ENCODE peak calls at places on chromosomes 13 and 19, in ten cellular contexts. Y, V, O, Q, U, B, Z, E, H and C are unnamed samples.

GRCh38 chr13:105603283-105603682 is 932.2 kb downstream of the EFNB2 start:
- DNase-seq in Y (no peak), V (no peak), O (no peak), Q (no peak), U (no peak), B (no peak), Z (no peak), E (no peak), H (no peak), C (no peak)

GRCh38 chr13:46666727-46667456 is 113.9 kb downstream of the LRCH1 start:
- DNase-seq in Y (no peak), V (no peak), O (no peak), Q (no peak), U (no peak), B (no peak), Z (no peak), E (no peak), H (no peak), C (no peak)

GRCh38 chr13:27403727-27404385 is 20.6 kb upstream of the GTF3A start:
- DNase-seq in Y (no peak), V (no peak), O (peak), Q (no peak), U (no peak), B (no peak), Z (no peak), E (no peak), H (no peak), C (no peak)

GRCh38 chr13:48583859-48584311 is 51.0 kb upstream of the RCBTB2 start:
- DNase-seq in Y (no peak), V (no peak), O (no peak), Q (no peak), U (no peak), B (no peak), Z (no peak), E (no peak), H (no peak), C (no peak)

GRCh38 chr13:28494537-28494860 is 429 bp downstream of the FLT1 start:
- DNase-seq in Y (no peak), V (peak), O (no peak), Q (no peak), U (no peak), B (no peak), Z (peak), E (peak), H (no peak), C (no peak)

GRCh38 chr13:29800687-29801086 is 49.7 kb downstream of the UBL3 start:
- DNase-seq in Y (no peak), V (no peak), O (no peak), Q (no peak), U (no peak), B (no peak), Z (no peak), E (no peak), H (no peak), C (no peak)

GRCh38 chr13:35723061-35723461 is 246.6 kb upstream of the MAB21L1 start:
- DNase-seq in Y (no peak), V (peak), O (no peak), Q (peak), U (no peak), B (peak), Z (no peak), E (peak), H (no peak), C (no peak)

GRCh38 chr13:44406617-44407016 is 33.0 kb downstream of the SERP2 start:
- DNase-seq in Y (no peak), V (no peak), O (no peak), Q (no peak), U (no peak), B (no peak), Z (no peak), E (no peak), H (no peak), C (no peak)

GRCh38 chr19:11166281-11167142 is 10.9 kb upstream of the SPC24 start:
- DNase-seq in Y (no peak), V (peak), O (no peak), Q (no peak), U (no peak), B (peak), Z (no peak), E (no peak), H (no peak), C (no peak)

GRCh38 chr19:12052057-12052570 is 647 bp downstream of the ZNF878 start:
- DNase-seq in Y (no peak), V (peak), O (no peak), Q (peak), U (peak), B (no peak), Z (no peak), E (no peak), H (no peak), C (no peak)

GRCh38 chr13:64928704-64929499 is 2301.2 kb downstream of the PCDH9 start:
- DNase-seq in Y (no peak), V (peak), O (no peak), Q (peak), U (no peak), B (no peak), Z (no peak), E (peak), H (no peak), C (no peak)

GRCh38 chr19:17966497-17967257 is at the start of gene KCNN1:
- DNase-seq in Y (no peak), V (no peak), O (no peak), Q (no peak), U (peak), B (no peak), Z (no peak), E (no peak), H (no peak), C (no peak)

GRCh38 chr13:95628488-95628887 is 16.0 kb downstream of the DZIP1 start:
- DNase-seq in Y (no peak), V (no peak), O (no peak), Q (no peak), U (no peak), B (no peak), Z (no peak), E (no peak), H (no peak), C (no peak)

GRCh38 chr19:38740252-38740592 is 4.1 kb downstream of the CAPN12 start:
- DNase-seq in Y (no peak), V (no peak), O (no peak), Q (no peak), U (no peak), B (no peak), Z (no peak), E (no peak), H (no peak), C (no peak)

GRCh38 chr19:15525291-15525690 is 17.0 kb downstream of the CYP4F22 start:
- DNase-seq in Y (no peak), V (no peak), O (no peak), Q (no peak), U (no peak), B (no peak), Z (no peak), E (no peak), H (no peak), C (no peak)

GRCh38 chr19:58571575-58571947 is 1.6 kb downstream of the MZF1 start:
- DNase-seq in Y (no peak), V (no peak), O (peak), Q (no peak), U (no peak), B (no peak), Z (no peak), E (no peak), H (no peak), C (no peak)

GRCh38 chr13:51785592-51786424 is 18.2 kb downstream of the DHRS12 start:
- DNase-seq in Y (peak), V (peak), O (peak), Q (peak), U (no peak), B (peak), Z (no peak), E (peak), H (no peak), C (no peak)

GRCh38 chr13:32142956-32143375 is 111.4 kb downstream of the FRY start:
- DNase-seq in Y (no peak), V (peak), O (no peak), Q (peak), U (peak), B (no peak), Z (no peak), E (peak), H (no peak), C (no peak)

GRCh38 chr13:100543872-100544602 is 44.6 kb downstream of the GGACT start:
- DNase-seq in Y (no peak), V (no peak), O (no peak), Q (no peak), U (no peak), B (no peak), Z (no peak), E (no peak), H (no peak), C (no peak)

GRCh38 chr19:22620401-22620800 is 13.7 kb upstream of the ZNF492 start:
- DNase-seq in Y (no peak), V (no peak), O (no peak), Q (no peak), U (no peak), B (no peak), Z (no peak), E (no peak), H (no peak), C (no peak)

GRCh38 chr13:38796890-38797289 is 110.0 kb downstream of the FREM2 start:
- DNase-seq in Y (no peak), V (no peak), O (no peak), Q (no peak), U (no peak), B (no peak), Z (no peak), E (no peak), H (no peak), C (no peak)

GRCh38 chr19:3556978-3557460 is 367 bp downstream of the MFSD12 start:
- DNase-seq in Y (no peak), V (peak), O (no peak), Q (peak), U (no peak), B (no peak), Z (peak), E (no peak), H (no peak), C (peak)